ENCODE peak calls at places on chromosomes 2 and 18, in seven cellular contexts. One of them, this sample, is unnamed.

GRCh38 chr2:127700527-127701192 is 637 bp upstream of the SFT2D3 start:
- DNase-seq in GM12878: peak
- DNase-seq in lower lobe of right lung: peak
- DNase-seq in cardiac muscle cell: no peak
- DNase-seq in OCI-LY7: peak
- DNase-seq in breast epithelium: peak
- DNase-seq in neural progenitor cell: peak
- DNase-seq in this sample: peak

GRCh38 chr2:58427572-58428285 is 186.6 kb upstream of the FANCL start:
- DNase-seq in GM12878: no peak
- DNase-seq in lower lobe of right lung: peak
- DNase-seq in cardiac muscle cell: peak
- DNase-seq in OCI-LY7: no peak
- DNase-seq in breast epithelium: no peak
- DNase-seq in neural progenitor cell: peak
- DNase-seq in this sample: no peak

GRCh38 chr18:23229472-23229871 is 94.2 kb downstream of the CABLES1 start:
- DNase-seq in GM12878: no peak
- DNase-seq in lower lobe of right lung: no peak
- DNase-seq in cardiac muscle cell: no peak
- DNase-seq in OCI-LY7: no peak
- DNase-seq in breast epithelium: no peak
- DNase-seq in neural progenitor cell: no peak
- DNase-seq in this sample: no peak

GRCh38 chr2:238116298-238117198 is 16.4 kb downstream of the ESPNL start:
- DNase-seq in GM12878: no peak
- DNase-seq in lower lobe of right lung: peak
- DNase-seq in cardiac muscle cell: no peak
- DNase-seq in OCI-LY7: no peak
- DNase-seq in breast epithelium: no peak
- DNase-seq in neural progenitor cell: no peak
- DNase-seq in this sample: no peak

GRCh38 chr2:203758841-203759691 is 52.6 kb downstream of the CD28 start:
- DNase-seq in GM12878: no peak
- DNase-seq in lower lobe of right lung: no peak
- DNase-seq in cardiac muscle cell: no peak
- DNase-seq in OCI-LY7: no peak
- DNase-seq in breast epithelium: no peak
- DNase-seq in neural progenitor cell: no peak
- DNase-seq in this sample: no peak

GRCh38 chr2:240468300-240469238 is 33.1 kb downstream of the GPC1 start:
- DNase-seq in GM12878: no peak
- DNase-seq in lower lobe of right lung: no peak
- DNase-seq in cardiac muscle cell: no peak
- DNase-seq in OCI-LY7: no peak
- DNase-seq in breast epithelium: peak
- DNase-seq in neural progenitor cell: no peak
- DNase-seq in this sample: no peak

GRCh38 chr2:225040862-225041209 is 1.4 kb downstream of the DOCK10 start:
- DNase-seq in GM12878: no peak
- DNase-seq in lower lobe of right lung: no peak
- DNase-seq in cardiac muscle cell: no peak
- DNase-seq in OCI-LY7: peak
- DNase-seq in breast epithelium: no peak
- DNase-seq in neural progenitor cell: peak
- DNase-seq in this sample: peak

GRCh38 chr2:30710461-30710860 is 96.8 kb downstream of the CAPN13 start:
- DNase-seq in GM12878: no peak
- DNase-seq in lower lobe of right lung: no peak
- DNase-seq in cardiac muscle cell: no peak
- DNase-seq in OCI-LY7: no peak
- DNase-seq in breast epithelium: no peak
- DNase-seq in neural progenitor cell: no peak
- DNase-seq in this sample: no peak

GRCh38 chr2:121095257-121096080 is 189.5 kb downstream of the TFCP2L1 start:
- DNase-seq in GM12878: no peak
- DNase-seq in lower lobe of right lung: peak
- DNase-seq in cardiac muscle cell: peak
- DNase-seq in OCI-LY7: no peak
- DNase-seq in breast epithelium: peak
- DNase-seq in neural progenitor cell: peak
- DNase-seq in this sample: peak

GRCh38 chr18:3661989-3662388 is 212.0 kb downstream of the TGIF1 start:
- DNase-seq in GM12878: no peak
- DNase-seq in lower lobe of right lung: no peak
- DNase-seq in cardiac muscle cell: no peak
- DNase-seq in OCI-LY7: no peak
- DNase-seq in breast epithelium: no peak
- DNase-seq in neural progenitor cell: no peak
- DNase-seq in this sample: no peak

GRCh38 chr18:3663870-3664512 is 214.0 kb downstream of the TGIF1 start:
- DNase-seq in GM12878: no peak
- DNase-seq in lower lobe of right lung: no peak
- DNase-seq in cardiac muscle cell: no peak
- DNase-seq in OCI-LY7: no peak
- DNase-seq in breast epithelium: no peak
- DNase-seq in neural progenitor cell: no peak
- DNase-seq in this sample: no peak

GRCh38 chr18:3658529-3658928 is 208.6 kb downstream of the TGIF1 start:
- DNase-seq in GM12878: no peak
- DNase-seq in lower lobe of right lung: no peak
- DNase-seq in cardiac muscle cell: no peak
- DNase-seq in OCI-LY7: no peak
- DNase-seq in breast epithelium: no peak
- DNase-seq in neural progenitor cell: no peak
- DNase-seq in this sample: no peak

GRCh38 chr18:3661121-3661520 is 211.1 kb downstream of the TGIF1 start:
- DNase-seq in GM12878: no peak
- DNase-seq in lower lobe of right lung: no peak
- DNase-seq in cardiac muscle cell: no peak
- DNase-seq in OCI-LY7: peak
- DNase-seq in breast epithelium: no peak
- DNase-seq in neural progenitor cell: no peak
- DNase-seq in this sample: no peak

GRCh38 chr18:3660719-3661118 is 210.7 kb downstream of the TGIF1 start:
- DNase-seq in GM12878: no peak
- DNase-seq in lower lobe of right lung: no peak
- DNase-seq in cardiac muscle cell: no peak
- DNase-seq in OCI-LY7: peak
- DNase-seq in breast epithelium: no peak
- DNase-seq in neural progenitor cell: no peak
- DNase-seq in this sample: no peak
- H3K27ac ChIP-seq in GM12878: no peak
- H3K27ac ChIP-seq in lower lobe of right lung: peak
- H3K27ac ChIP-seq in cardiac muscle cell: no peak
- H3K27ac ChIP-seq in OCI-LY7: peak
- H3K27ac ChIP-seq in breast epithelium: no peak
- H3K27ac ChIP-seq in neural progenitor cell: no peak
- H3K27ac ChIP-seq in this sample: no peak

GRCh38 chr2:85775406-85776381 is 21.9 kb downstream of the ATOH8 start:
- DNase-seq in GM12878: no peak
- DNase-seq in lower lobe of right lung: no peak
- DNase-seq in cardiac muscle cell: no peak
- DNase-seq in OCI-LY7: no peak
- DNase-seq in breast epithelium: no peak
- DNase-seq in neural progenitor cell: no peak
- DNase-seq in this sample: no peak
- H3K27ac ChIP-seq in GM12878: no peak
- H3K27ac ChIP-seq in lower lobe of right lung: no peak
- H3K27ac ChIP-seq in cardiac muscle cell: no peak
- H3K27ac ChIP-seq in OCI-LY7: no peak
- H3K27ac ChIP-seq in breast epithelium: no peak
- H3K27ac ChIP-seq in neural progenitor cell: no peak
- H3K27ac ChIP-seq in this sample: no peak

GRCh38 chr2:60806595-60806987 is 50.5 kb downstream of the PAPOLG start:
- DNase-seq in GM12878: no peak
- DNase-seq in lower lobe of right lung: no peak
- DNase-seq in cardiac muscle cell: no peak
- DNase-seq in OCI-LY7: no peak
- DNase-seq in breast epithelium: no peak
- DNase-seq in neural progenitor cell: no peak
- DNase-seq in this sample: no peak
- H3K27ac ChIP-seq in GM12878: peak
- H3K27ac ChIP-seq in lower lobe of right lung: no peak
- H3K27ac ChIP-seq in cardiac muscle cell: no peak
- H3K27ac ChIP-seq in OCI-LY7: peak
- H3K27ac ChIP-seq in breast epithelium: no peak
- H3K27ac ChIP-seq in neural progenitor cell: no peak
- H3K27ac ChIP-seq in this sample: no peak

GRCh38 chr2:239255643-239256042 is 145.2 kb downstream of the HDAC4 start:
- DNase-seq in GM12878: no peak
- DNase-seq in lower lobe of right lung: no peak
- DNase-seq in cardiac muscle cell: no peak
- DNase-seq in OCI-LY7: no peak
- DNase-seq in breast epithelium: no peak
- DNase-seq in neural progenitor cell: no peak
- DNase-seq in this sample: no peak
- H3K27ac ChIP-seq in GM12878: no peak
- H3K27ac ChIP-seq in lower lobe of right lung: no peak
- H3K27ac ChIP-seq in cardiac muscle cell: no peak
- H3K27ac ChIP-seq in OCI-LY7: no peak
- H3K27ac ChIP-seq in breast epithelium: no peak
- H3K27ac ChIP-seq in neural progenitor cell: no peak
- H3K27ac ChIP-seq in this sample: no peak

GRCh38 chr2:86336350-86337234 is 834 bp downstream of the REEP1 start:
- DNase-seq in GM12878: no peak
- DNase-seq in lower lobe of right lung: no peak
- DNase-seq in cardiac muscle cell: peak
- DNase-seq in OCI-LY7: no peak
- DNase-seq in breast epithelium: no peak
- DNase-seq in neural progenitor cell: peak
- DNase-seq in this sample: peak

GRCh38 chr2:86335865-86336321 is 1.5 kb downstream of the REEP1 start:
- DNase-seq in GM12878: no peak
- DNase-seq in lower lobe of right lung: no peak
- DNase-seq in cardiac muscle cell: no peak
- DNase-seq in OCI-LY7: no peak
- DNase-seq in breast epithelium: no peak
- DNase-seq in neural progenitor cell: peak
- DNase-seq in this sample: no peak

GRCh38 chr2:86338778-86339295 is 1.4 kb upstream of the REEP1 start:
- DNase-seq in GM12878: no peak
- DNase-seq in lower lobe of right lung: no peak
- DNase-seq in cardiac muscle cell: no peak
- DNase-seq in OCI-LY7: no peak
- DNase-seq in breast epithelium: no peak
- DNase-seq in neural progenitor cell: no peak
- DNase-seq in this sample: no peak

GRCh38 chr2:86341470-86341869 is 4.0 kb upstream of the REEP1 start:
- DNase-seq in GM12878: no peak
- DNase-seq in lower lobe of right lung: no peak
- DNase-seq in cardiac muscle cell: no peak
- DNase-seq in OCI-LY7: no peak
- DNase-seq in breast epithelium: no peak
- DNase-seq in neural progenitor cell: no peak
- DNase-seq in this sample: no peak

DNA sequence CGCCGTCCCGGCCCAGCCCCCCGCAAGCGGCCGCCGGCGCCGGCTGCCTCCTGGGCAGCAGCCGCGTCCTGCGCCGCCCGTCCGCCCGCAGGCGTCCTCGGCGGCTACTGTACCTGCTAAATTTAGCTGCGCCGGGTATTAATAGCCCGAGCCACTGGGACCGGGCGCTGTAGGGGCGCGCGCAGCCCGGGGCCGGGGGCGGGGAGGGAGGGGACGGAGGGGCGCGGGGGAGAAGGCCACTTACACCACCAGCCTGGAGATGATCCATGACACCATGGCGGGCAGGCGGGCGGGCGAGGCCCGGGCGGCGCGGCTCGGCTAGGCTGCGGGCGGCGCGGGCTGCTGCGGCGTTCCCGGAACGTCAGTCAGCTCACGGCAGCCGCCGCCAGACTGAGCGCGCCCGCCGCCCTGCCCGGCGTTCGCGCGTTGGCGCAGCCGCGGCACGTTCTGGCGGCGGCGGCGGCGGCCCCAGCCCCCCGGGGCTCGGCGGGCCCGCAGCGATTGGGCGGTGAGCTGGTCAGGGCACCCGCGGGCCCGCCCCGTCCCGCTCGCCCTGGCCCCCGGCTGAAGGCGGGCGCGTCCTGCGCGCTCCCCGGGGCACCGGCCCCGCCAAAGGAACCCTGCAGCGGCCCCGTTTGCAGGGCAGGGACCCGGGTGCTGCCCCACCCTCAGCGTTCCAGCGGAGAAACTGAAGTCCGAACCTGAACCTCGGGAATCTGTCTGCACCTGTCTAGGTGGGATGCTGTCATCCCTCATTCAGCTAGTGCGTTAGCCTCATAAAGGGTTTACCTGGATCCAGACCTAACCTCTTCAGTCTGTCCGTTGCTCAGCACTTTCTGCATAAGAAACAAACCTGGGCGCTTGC is at the start of gene REEP1:
- DNase-seq in GM12878: no peak
- DNase-seq in lower lobe of right lung: no peak
- DNase-seq in cardiac muscle cell: peak
- DNase-seq in OCI-LY7: no peak
- DNase-seq in breast epithelium: no peak
- DNase-seq in neural progenitor cell: peak
- DNase-seq in this sample: peak
- H3K27ac ChIP-seq in GM12878: no peak
- H3K27ac ChIP-seq in lower lobe of right lung: no peak
- H3K27ac ChIP-seq in cardiac muscle cell: peak
- H3K27ac ChIP-seq in OCI-LY7: no peak
- H3K27ac ChIP-seq in breast epithelium: no peak
- H3K27ac ChIP-seq in neural progenitor cell: no peak
- H3K27ac ChIP-seq in this sample: peak

GRCh38 chr2:111624401-111625156 is 259.4 kb downstream of the ANAPC1 start:
- DNase-seq in GM12878: no peak
- DNase-seq in lower lobe of right lung: no peak
- DNase-seq in cardiac muscle cell: no peak
- DNase-seq in OCI-LY7: no peak
- DNase-seq in breast epithelium: no peak
- DNase-seq in neural progenitor cell: no peak
- DNase-seq in this sample: no peak

GRCh38 chr2:111626037-111626861 is 257.7 kb downstream of the ANAPC1 start:
- DNase-seq in GM12878: no peak
- DNase-seq in lower lobe of right lung: no peak
- DNase-seq in cardiac muscle cell: no peak
- DNase-seq in OCI-LY7: no peak
- DNase-seq in breast epithelium: no peak
- DNase-seq in neural progenitor cell: no peak
- DNase-seq in this sample: no peak

GRCh38 chr2:111618953-111619902 is 264.8 kb downstream of the ANAPC1 start:
- DNase-seq in GM12878: no peak
- DNase-seq in lower lobe of right lung: no peak
- DNase-seq in cardiac muscle cell: no peak
- DNase-seq in OCI-LY7: peak
- DNase-seq in breast epithelium: no peak
- DNase-seq in neural progenitor cell: peak
- DNase-seq in this sample: no peak

GRCh38 chr2:111623380-111623779 is 260.6 kb downstream of the ANAPC1 start:
- DNase-seq in GM12878: no peak
- DNase-seq in lower lobe of right lung: no peak
- DNase-seq in cardiac muscle cell: no peak
- DNase-seq in OCI-LY7: no peak
- DNase-seq in breast epithelium: no peak
- DNase-seq in neural progenitor cell: no peak
- DNase-seq in this sample: no peak

DNA sequence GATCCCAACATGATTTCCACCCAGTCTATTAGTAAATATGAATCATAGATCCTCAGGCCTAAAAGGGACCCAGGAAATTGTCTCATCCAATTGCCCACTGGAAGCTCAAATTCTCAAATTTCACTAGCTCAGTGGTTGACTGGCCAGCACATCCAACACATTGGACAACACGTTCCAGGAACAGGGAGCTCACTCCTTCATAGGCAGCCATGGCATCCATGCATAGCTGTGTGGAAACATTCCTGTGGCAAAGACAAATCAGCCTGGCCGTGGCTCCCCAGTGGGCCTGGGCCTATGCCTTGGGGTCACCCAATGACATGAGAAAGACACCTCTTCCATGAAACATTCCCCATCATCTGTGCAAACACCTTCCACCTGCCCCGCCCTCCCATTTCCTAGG is 261.1 kb downstream of the ANAPC1 start:
- DNase-seq in GM12878: no peak
- DNase-seq in lower lobe of right lung: no peak
- DNase-seq in cardiac muscle cell: no peak
- DNase-seq in OCI-LY7: no peak
- DNase-seq in breast epithelium: no peak
- DNase-seq in neural progenitor cell: no peak
- DNase-seq in this sample: no peak
- H3K27ac ChIP-seq in GM12878: no peak
- H3K27ac ChIP-seq in lower lobe of right lung: no peak
- H3K27ac ChIP-seq in cardiac muscle cell: no peak
- H3K27ac ChIP-seq in OCI-LY7: no peak
- H3K27ac ChIP-seq in breast epithelium: no peak
- H3K27ac ChIP-seq in neural progenitor cell: no peak
- H3K27ac ChIP-seq in this sample: no peak